ENCODE peak calls at places on chromosomes 3 and 15, in five cellular contexts. W is GM12878, C is K562, S is H1, Y is HepG2. F is an unnamed sample.

GRCh38 chr3:31423522-31423921 is 109.2 kb upstream of the STT3B start:
- DNase-seq in W (no peak), C (peak; percentile 52), S (no peak), Y (peak; percentile 70), F (no peak)

GRCh38 chr3:195410546-195410945 is 32.3 kb downstream of the ACAP2 start:
- DNase-seq in W (no peak), C (no peak), S (no peak), Y (no peak), F (peak; percentile 24)

GRCh38 chr15:35308802-35309201 is 223.7 kb upstream of the NANOGP8 start:
- DNase-seq in W (no peak), C (no peak), S (no peak), Y (no peak), F (no peak)

GRCh38 chr3:19506171-19506570 is 357.9 kb downstream of the KCNH8 start:
- DNase-seq in W (peak; percentile 1), C (no peak), S (no peak), Y (no peak), F (no peak)

GRCh38 chr3:172512363-172512762 is 10.9 kb downstream of the TNFSF10 start:
- DNase-seq in W (peak; percentile 55), C (peak; percentile 63), S (no peak), Y (no peak), F (no peak)

GRCh38 chr15:55494927-55495326 is 13.1 kb downstream of the DNAAF4 start:
- DNase-seq in W (no peak), C (no peak), S (no peak), Y (no peak), F (no peak)

GRCh38 chr3:171284308-171285075 is 175.7 kb downstream of the TNIK start:
- DNase-seq in W (peak; percentile 76), C (no peak), S (no peak), Y (no peak), F (no peak)

GRCh38 chr3:143090486-143090885 is 29.1 kb upstream of the CHST2 start:
- DNase-seq in W (no peak), C (no peak), S (no peak), Y (no peak), F (no peak)

GRCh38 chr3:108441081-108441507 is 69.3 kb downstream of the MYH15 start:
- DNase-seq in W (no peak), C (no peak), S (no peak), Y (no peak), F (peak; percentile 17)

GRCh38 chr15:56523521-56523920 is 58.6 kb upstream of the MNS1 start:
- DNase-seq in W (no peak), C (no peak), S (no peak), Y (no peak), F (no peak)

GRCh38 chr3:197219627-197220026 is 78.8 kb downstream of the DLG1 start:
- DNase-seq in W (no peak), C (no peak), S (no peak), Y (no peak), F (peak; percentile 27)

GRCh38 chr3:63597019-63597418 is 55.5 kb upstream of the SNTN start:
- DNase-seq in W (no peak), C (no peak), S (no peak), Y (no peak), F (no peak)

GRCh38 chr15:75211436-75212199 is 9.9 kb downstream of the C15orf39 start:
- DNase-seq in W (no peak), C (no peak), S (no peak), Y (no peak), F (no peak)

GRCh38 chr15:45094358-45094730 is 19.6 kb downstream of the DUOX2 start:
- DNase-seq in W (no peak), C (no peak), S (no peak), Y (no peak), F (no peak)

GRCh38 chr3:72768976-72769375 is 79.3 kb downstream of the SHQ1 start:
- DNase-seq in W (no peak), C (no peak), S (no peak), Y (no peak), F (no peak)

DNA sequence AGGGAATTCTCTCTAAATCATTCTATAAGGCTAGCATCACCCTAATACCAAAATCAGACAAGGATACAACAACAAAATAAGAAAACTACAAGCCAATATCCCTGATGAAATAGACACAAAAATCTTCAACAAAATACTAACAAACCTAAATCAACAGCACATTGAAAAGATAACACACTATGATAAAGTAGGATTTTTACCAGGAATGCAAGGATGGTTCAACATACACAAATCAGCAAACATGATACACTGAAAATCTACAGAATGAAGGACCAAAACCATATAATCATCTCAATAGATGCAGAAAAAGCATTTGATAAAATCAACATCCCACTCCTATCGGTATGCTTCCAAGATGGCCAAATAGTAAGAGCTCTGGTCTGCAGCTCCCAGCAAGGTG is 39.5 kb downstream of the ALDH1A2 start:
- DNase-seq in W (no peak), C (no peak), S (no peak), Y (no peak), F (no peak)
- TF ChIP-seq CREB1 in W (no peak), C (no peak), S (no peak), Y (no peak), F (no peak)

DNA sequence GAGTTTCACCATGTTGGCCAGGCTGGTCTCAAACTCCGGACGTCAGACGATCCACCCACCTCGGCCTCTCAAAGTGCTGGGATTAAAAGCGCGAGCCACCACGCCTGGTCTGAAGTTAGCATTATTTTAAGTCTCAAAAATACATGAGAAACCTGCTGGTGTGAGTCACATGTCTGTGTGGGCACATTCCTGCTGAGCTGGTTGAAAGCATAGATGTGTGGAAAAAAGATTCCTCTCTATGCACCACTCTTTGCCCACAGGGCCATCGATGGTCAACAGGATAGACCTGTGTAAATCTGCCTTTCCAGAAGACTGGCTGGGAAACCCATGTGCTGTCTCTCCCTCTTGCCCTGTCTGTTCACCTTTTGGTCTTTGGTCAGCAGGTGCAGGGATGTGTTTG is 63.5 kb downstream of the CHRD start:
- DNase-seq in W (no peak), C (no peak), S (no peak), Y (no peak), F (no peak)
- H3K4me2 ChIP-seq in W (no peak overlapping the region), C (no peak overlapping the region), S (no peak overlapping the region), Y (no peak overlapping the region), F (no peak overlapping the region)

DNA sequence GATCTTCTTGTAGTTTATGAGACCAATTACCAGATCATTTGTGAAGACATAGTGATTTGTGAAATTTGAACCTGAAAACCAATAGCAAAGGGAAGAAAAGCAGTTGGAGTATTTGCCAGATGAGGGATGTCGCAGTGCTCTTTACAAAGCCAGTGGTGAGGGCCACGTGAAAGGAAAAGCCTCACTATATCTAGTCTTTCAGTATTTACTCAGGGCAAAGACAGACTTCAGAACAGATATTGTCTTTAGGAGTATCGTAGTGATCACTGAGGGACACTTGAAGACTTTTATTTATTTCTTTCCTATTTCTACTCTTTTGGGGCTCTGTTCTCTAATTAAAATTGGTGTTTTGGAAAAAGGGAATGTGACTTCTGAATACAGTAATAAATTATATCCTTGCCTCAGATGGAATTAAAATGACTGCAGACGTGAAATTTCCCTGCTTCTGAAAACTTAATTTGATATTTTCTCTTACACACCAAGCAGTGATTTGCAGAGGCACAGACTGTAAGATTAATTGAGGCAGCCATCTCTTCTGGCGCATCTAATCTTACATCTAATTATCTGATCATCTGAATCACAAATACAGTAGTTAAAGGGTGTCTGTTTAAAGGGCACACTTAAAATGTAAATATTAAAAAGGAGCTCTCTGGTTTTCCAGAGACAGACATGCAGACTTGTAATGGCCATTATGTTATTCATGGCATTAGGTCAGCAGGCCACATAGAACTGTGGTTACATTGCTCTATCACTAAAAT is 193.0 kb upstream of the GOLIM4 start:
- DNase-seq in W (no peak), C (no peak), S (no peak), Y (no peak), F (peak; percentile 14)
- TF ChIP-seq CREB1 in W (no peak), C (no peak), S (no peak), Y (no peak), F (no peak)

GRCh38 chr3:147701195-147701594 is 292.0 kb downstream of the ZIC1 start:
- DNase-seq in W (no peak), C (no peak), S (no peak), Y (no peak), F (peak; percentile 21)

GRCh38 chr3:147702499-147702898 is 293.3 kb downstream of the ZIC1 start:
- DNase-seq in W (no peak), C (no peak), S (no peak), Y (no peak), F (no peak)

DNA sequence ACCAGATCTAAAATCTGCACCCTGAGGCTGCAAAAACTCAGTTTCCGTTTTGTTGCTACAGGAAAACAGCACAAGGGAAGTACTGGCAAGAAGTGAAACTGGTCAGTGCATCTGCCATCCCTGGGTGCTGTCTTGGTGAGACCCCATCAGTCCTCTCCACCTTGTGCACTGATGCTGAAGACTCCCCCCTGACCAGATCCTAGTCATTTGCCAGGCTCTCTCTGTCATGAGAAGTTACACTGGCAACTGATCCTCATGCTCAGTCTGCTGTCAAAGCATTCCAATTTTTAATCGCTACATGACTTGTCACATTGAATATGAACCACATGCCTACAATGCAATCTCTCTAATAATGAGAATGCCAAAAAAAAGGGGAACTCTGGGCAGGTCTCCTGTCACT is 296.5 kb downstream of the ZIC1 start:
- DNase-seq in W (no peak), C (no peak), S (no peak), Y (no peak), F (no peak)
- H3K4me2 ChIP-seq in W (no peak overlapping the region), C (no peak overlapping the region), S (no peak overlapping the region), Y (no peak overlapping the region), F (no peak overlapping the region)

GRCh38 chr3:13051581-13051980 is 21.6 kb downstream of the IQSEC1 start:
- DNase-seq in W (no peak), C (no peak), S (no peak), Y (no peak), F (no peak)
- TF ChIP-seq CREB1 in W (no peak), C (no peak), S (no peak), Y (no peak), F (no peak)

DNA sequence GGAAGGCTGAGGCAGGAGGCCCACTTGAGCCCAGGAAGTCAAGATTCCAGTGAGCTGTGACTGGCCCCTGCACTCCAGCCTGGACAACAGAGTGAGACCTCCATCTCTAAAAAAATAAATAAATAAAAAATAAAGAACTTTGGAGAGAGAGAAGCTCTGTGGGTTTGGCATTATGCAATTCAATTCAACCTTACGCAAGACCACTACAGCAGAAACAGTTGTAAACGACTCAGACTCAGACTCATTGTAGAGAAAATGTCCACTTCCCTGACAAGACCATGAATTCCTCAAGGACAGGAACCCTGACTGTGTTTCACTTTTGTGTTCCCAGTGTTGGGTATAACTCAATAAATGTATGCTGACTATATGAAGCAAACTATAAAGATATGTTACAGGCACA is 90.3 kb upstream of the C3orf80 start:
- DNase-seq in W (no peak), C (no peak), S (no peak), Y (no peak), F (no peak)
- H3K4me2 ChIP-seq in W (no peak overlapping the region), C (no peak overlapping the region), S (no peak overlapping the region), Y (no peak overlapping the region), F (no peak overlapping the region)

DNA sequence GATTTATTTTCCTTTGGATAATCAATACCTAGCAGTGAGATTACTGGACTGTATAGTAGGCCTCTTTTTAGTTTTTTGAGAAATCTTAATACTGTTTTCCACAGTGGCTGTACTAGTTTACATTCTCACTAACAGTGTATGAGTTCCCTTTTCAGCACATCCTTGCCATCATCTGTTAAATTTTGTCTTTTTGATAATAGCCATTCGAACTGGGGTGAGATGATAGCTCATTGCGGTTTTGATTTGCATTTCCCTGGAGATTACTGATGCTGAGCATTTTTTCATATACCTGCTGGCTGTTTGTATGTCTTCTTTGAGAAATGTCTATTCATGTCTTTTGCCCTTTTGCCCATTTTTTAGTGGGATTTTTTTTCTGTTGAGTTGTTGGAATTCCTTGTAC is 210.8 kb downstream of the CGGBP1 start:
- DNase-seq in W (no peak), C (no peak), S (no peak), Y (no peak), F (no peak)
- TF ChIP-seq CREB1 in W (no peak), C (no peak), S (no peak), Y (no peak), F (no peak)